ENCODE peak calls at places on chromosome 16, in four cellular contexts. F is endothelial cell of umbilical vein, O is SK-N-SH, E is breast epithelium. J is an unnamed sample.

GRCh38 chr16:86862596-86862995 is 284.2 kb downstream of the FOXL1 start:
- DNase-seq in F (peak), O (no peak), E (no peak), J (no peak)

GRCh38 chr16:73025111-73025505 is 22.8 kb downstream of the ZFHX3 start:
- DNase-seq in F (no peak), O (no peak), E (no peak), J (no peak)

GRCh38 chr16:57485916-57486857 is at the start of gene DOK4:
- DNase-seq in F (peak), O (peak), E (peak), J (peak)

GRCh38 chr16:29961479-29962343 is at the start of gene TMEM219:
- DNase-seq in F (peak), O (peak), E (peak), J (peak)

GRCh38 chr16:4765511-4766474 is 1.2 kb downstream of the ZNF500 start:
- DNase-seq in F (no peak), O (no peak), E (no peak), J (no peak)

GRCh38 chr16:69669577-69669976 is 56.8 kb downstream of the NQO1 start:
- DNase-seq in F (no peak), O (no peak), E (no peak), J (no peak)

GRCh38 chr16:57888128-57888527 is 82.8 kb downstream of the CNGB1 start:
- DNase-seq in F (no peak), O (no peak), E (no peak), J (no peak)

GRCh38 chr16:22670044-22670536 is 143.9 kb upstream of the HS3ST2 start:
- DNase-seq in F (no peak), O (no peak), E (no peak), J (no peak)

GRCh38 chr16:69535123-69536050 is 30.4 kb upstream of the NFAT5 start:
- DNase-seq in F (peak), O (no peak), E (no peak), J (no peak)

GRCh38 chr16:15586716-15587115 is 56.2 kb downstream of the MARF1 start:
- DNase-seq in F (no peak), O (no peak), E (no peak), J (no peak)

GRCh38 chr16:15597135-15597534 is 45.8 kb downstream of the MARF1 start:
- DNase-seq in F (no peak), O (no peak), E (no peak), J (no peak)

GRCh38 chr16:15587152-15587825 is 55.7 kb downstream of the MARF1 start:
- DNase-seq in F (no peak), O (no peak), E (no peak), J (no peak)

GRCh38 chr16:15593235-15593634 is 49.7 kb downstream of the MARF1 start:
- DNase-seq in F (no peak), O (no peak), E (no peak), J (no peak)

GRCh38 chr16:15592324-15592723 is 50.6 kb downstream of the MARF1 start:
- DNase-seq in F (no peak), O (no peak), E (no peak), J (peak)
- TF ChIP-seq POLR2AphosphoS5 in F (no peak), O (no peak), E (no peak), J (no peak)

DNA sequence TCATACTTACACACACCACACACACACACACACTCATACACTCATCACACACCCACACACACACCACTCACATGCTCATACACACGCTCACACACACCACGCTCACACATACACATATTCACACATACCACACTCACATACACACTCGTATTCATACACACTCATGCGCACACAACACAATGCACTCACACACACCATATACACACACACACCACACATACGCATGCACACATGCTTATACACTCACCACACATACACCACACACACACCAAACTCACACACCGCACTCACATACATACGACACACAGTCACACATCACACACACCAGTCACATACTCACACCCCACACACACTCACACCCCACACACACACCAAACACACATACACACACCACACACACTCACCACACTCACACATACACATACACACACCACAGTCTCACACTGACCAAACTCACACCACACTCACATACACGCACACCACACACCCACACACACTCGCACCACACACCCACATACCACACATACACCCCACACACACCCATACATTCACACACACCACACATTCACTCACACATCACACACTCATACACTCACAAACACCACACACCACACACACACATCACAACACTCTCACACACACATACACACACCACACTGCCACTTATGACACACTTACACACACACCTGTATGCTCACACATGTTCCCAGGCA is 88.9 kb downstream of the IRX5 start:
- DNase-seq in F (no peak), O (no peak), E (no peak), J (no peak)
- H3K4me3 ChIP-seq in F (no peak), O (no peak), E (no peak), J (no peak)

DNA sequence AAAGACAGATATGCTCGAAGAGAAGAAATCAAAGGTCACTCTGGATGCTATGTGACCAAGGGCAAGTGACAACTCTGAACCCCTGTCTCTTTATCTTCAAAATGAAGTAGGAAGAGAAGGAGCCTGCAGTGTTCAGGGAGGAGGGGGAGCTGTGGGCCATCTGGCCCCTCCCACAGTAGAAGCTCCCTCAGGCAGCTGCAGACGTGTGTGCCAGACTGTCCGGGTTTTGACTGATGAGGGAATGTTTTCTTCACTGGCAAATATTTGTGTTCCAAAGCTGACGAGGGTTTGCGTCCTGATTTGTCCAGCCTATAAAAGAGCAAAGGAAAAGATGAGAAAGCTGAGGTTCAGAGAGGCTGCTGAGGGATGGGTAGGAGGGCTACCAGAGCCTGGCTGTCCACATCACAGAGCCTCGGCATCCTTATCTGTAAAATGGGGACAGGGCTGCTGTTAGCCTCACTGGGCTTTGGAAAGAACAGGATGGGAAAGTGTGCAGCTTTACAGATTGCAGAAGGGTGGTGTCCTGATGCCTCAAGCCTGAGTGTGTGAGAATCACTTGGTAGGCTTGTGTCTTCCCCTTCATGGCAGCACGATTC is 1.8 kb upstream of the GINS2 start:
- DNase-seq in F (no peak), O (peak), E (no peak), J (no peak)
- TF ChIP-seq POLR2AphosphoS5 in F (no peak), O (no peak), E (no peak), J (no peak)

DNA sequence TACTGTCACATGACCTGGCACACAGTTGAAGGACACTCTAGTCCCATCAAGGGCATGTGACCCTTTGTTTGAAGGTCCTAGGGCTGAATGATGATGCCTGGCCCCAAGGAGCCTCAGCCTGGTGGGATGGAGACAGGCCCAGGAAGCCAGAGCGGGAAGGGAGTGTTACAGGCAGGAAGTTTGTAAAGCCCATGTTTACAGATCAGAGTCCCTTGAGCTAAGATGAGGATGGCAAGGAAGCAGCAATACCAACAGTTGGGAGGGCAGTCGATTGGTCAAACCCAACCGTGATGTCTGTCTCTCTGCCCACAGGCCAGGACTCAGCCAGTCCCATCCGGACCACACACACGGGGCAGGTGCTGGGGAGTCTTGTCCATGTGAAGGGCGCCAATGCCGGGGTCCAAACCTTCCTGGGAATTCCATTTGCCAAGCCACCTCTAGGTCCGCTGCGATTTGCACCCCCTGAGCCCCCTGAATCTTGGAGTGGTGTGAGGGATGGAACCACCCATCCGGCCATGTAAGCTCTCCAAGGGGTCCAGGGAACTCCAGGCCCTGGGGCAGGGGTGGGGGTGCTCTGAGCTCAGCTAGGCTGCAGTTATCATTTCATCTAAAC is 2.5 kb downstream of the CES2 start:
- DNase-seq in F (no peak), O (no peak), E (no peak), J (no peak)
- H3K4me3 ChIP-seq in F (no peak), O (no peak), E (no peak), J (no peak)

GRCh38 chr16:13063457-13063856 is 162.1 kb downstream of the SHISA9 start:
- DNase-seq in F (no peak), O (no peak), E (no peak), J (no peak)

GRCh38 chr16:13060932-13061331 is 159.5 kb downstream of the SHISA9 start:
- DNase-seq in F (no peak), O (no peak), E (no peak), J (no peak)

GRCh38 chr16:13067648-13068047 is 166.2 kb downstream of the SHISA9 start:
- DNase-seq in F (no peak), O (no peak), E (no peak), J (no peak)

GRCh38 chr16:13062219-13062618 is 160.8 kb downstream of the SHISA9 start:
- DNase-seq in F (no peak), O (no peak), E (no peak), J (no peak)

DNA sequence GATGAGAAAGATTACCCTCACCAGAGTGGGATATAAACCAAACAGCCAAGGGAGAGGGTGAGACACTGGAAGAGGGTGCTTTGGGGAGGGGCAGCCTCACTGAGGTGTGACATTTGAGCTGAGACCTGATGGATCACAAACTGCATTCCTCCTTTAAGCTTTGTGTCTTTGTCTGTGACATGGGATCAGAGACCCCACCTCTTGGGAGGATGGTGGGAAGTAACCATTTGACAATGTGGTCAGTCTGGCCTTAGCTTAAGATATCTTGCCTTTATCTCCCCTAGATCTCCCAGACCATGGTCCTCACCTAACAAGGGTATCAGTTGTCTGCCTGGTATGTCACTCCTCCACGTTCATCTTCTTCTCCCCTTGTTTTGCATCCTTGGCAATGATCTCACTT is 163.4 kb downstream of the SHISA9 start:
- DNase-seq in F (no peak), O (no peak), E (no peak), J (no peak)
- TF ChIP-seq POLR2AphosphoS5 in F (no peak), O (no peak), E (no peak), J (no peak)

GRCh38 chr16:28059841-28060240 is 3.7 kb downstream of the GSG1L start:
- DNase-seq in F (no peak), O (no peak), E (no peak), J (no peak)
- H3K4me3 ChIP-seq in F (no peak), O (no peak), E (no peak), J (no peak)

J was measured in transverse colon.